ENCODE peak calls at places on chromosome 10, in ten cellular contexts. One of them, this sample, is unnamed.

GRCh38 chr10:36232935-36233334 is 590.8 kb upstream of the FZD8 start:
- DNase-seq in psoas muscle: no peak
- DNase-seq in stimulated activated CD8-positive, alpha-beta memory T cell treated with anti-CD3 and anti-CD28 coated beads, Interleukin-2, amount 100 ng/mL, for 1 hour: no peak
- DNase-seq in tibial artery: no peak
- DNase-seq in H9: no peak
- DNase-seq in effector memory CD8-positive, alpha-beta T cell: no peak
- DNase-seq in CD8-positive, alpha-beta memory T cell: no peak
- DNase-seq in HuH-7.5: no peak
- DNase-seq in stimulated activated CD4-positive, alpha-beta T cell treated with anti-CD3 and anti-CD28 coated beads, Interleukin-1b, Interleukin-23, amount 100 ng/mL, for 24 hours: no peak
- DNase-seq in Karpas-422: no peak
- DNase-seq in this sample: no peak

GRCh38 chr10:59361659-59362183 is 628 bp downstream of the FAM13C start:
- DNase-seq in stimulated activated CD4-positive, alpha-beta T cell treated with anti-CD3 and anti-CD28 coated beads, Interleukin-1b, Interleukin-23, amount 100 ng/mL, for 24 hours: no peak
- DNase-seq in effector memory CD8-positive, alpha-beta T cell: no peak
- DNase-seq in CD8-positive, alpha-beta memory T cell: no peak
- DNase-seq in Karpas-422: no peak
- DNase-seq in H9: no peak
- DNase-seq in stimulated activated CD8-positive, alpha-beta memory T cell treated with anti-CD3 and anti-CD28 coated beads, Interleukin-2, amount 100 ng/mL, for 1 hour: no peak
- DNase-seq in psoas muscle: no peak
- DNase-seq in HuH-7.5: no peak
- DNase-seq in tibial artery: no peak
- DNase-seq in this sample: no peak

GRCh38 chr10:51030480-51030879 is 43.8 kb upstream of the PRKG1 start:
- DNase-seq in stimulated activated CD8-positive, alpha-beta memory T cell treated with anti-CD3 and anti-CD28 coated beads, Interleukin-2, amount 100 ng/mL, for 1 hour: no peak
- DNase-seq in Karpas-422: no peak
- DNase-seq in HuH-7.5: no peak
- DNase-seq in tibial artery: no peak
- DNase-seq in effector memory CD8-positive, alpha-beta T cell: no peak
- DNase-seq in CD8-positive, alpha-beta memory T cell: no peak
- DNase-seq in H9: no peak
- DNase-seq in stimulated activated CD4-positive, alpha-beta T cell treated with anti-CD3 and anti-CD28 coated beads, Interleukin-1b, Interleukin-23, amount 100 ng/mL, for 24 hours: no peak
- DNase-seq in psoas muscle: no peak
- DNase-seq in this sample: no peak

GRCh38 chr10:29866356-29866755 is 193.0 kb downstream of the JCAD start:
- DNase-seq in tibial artery: no peak
- DNase-seq in effector memory CD8-positive, alpha-beta T cell: no peak
- DNase-seq in stimulated activated CD8-positive, alpha-beta memory T cell treated with anti-CD3 and anti-CD28 coated beads, Interleukin-2, amount 100 ng/mL, for 1 hour: no peak
- DNase-seq in psoas muscle: no peak
- DNase-seq in stimulated activated CD4-positive, alpha-beta T cell treated with anti-CD3 and anti-CD28 coated beads, Interleukin-1b, Interleukin-23, amount 100 ng/mL, for 24 hours: no peak
- DNase-seq in CD8-positive, alpha-beta memory T cell: no peak
- DNase-seq in HuH-7.5: no peak
- DNase-seq in Karpas-422: no peak
- DNase-seq in H9: no peak
- DNase-seq in this sample: no peak

GRCh38 chr10:126663880-126664279 is 6.6 kb downstream of the C10orf90 start:
- DNase-seq in stimulated activated CD8-positive, alpha-beta memory T cell treated with anti-CD3 and anti-CD28 coated beads, Interleukin-2, amount 100 ng/mL, for 1 hour: no peak
- DNase-seq in HuH-7.5: no peak
- DNase-seq in psoas muscle: no peak
- DNase-seq in tibial artery: no peak
- DNase-seq in CD8-positive, alpha-beta memory T cell: no peak
- DNase-seq in Karpas-422: no peak
- DNase-seq in stimulated activated CD4-positive, alpha-beta T cell treated with anti-CD3 and anti-CD28 coated beads, Interleukin-1b, Interleukin-23, amount 100 ng/mL, for 24 hours: no peak
- DNase-seq in effector memory CD8-positive, alpha-beta T cell: no peak
- DNase-seq in H9: no peak
- DNase-seq in this sample: no peak

GRCh38 chr10:74021248-74022055 is 23.5 kb downstream of the VCL start:
- DNase-seq in tibial artery: no peak
- DNase-seq in Karpas-422: no peak
- DNase-seq in HuH-7.5: no peak
- DNase-seq in stimulated activated CD4-positive, alpha-beta T cell treated with anti-CD3 and anti-CD28 coated beads, Interleukin-1b, Interleukin-23, amount 100 ng/mL, for 24 hours: no peak
- DNase-seq in effector memory CD8-positive, alpha-beta T cell: no peak
- DNase-seq in psoas muscle: no peak
- DNase-seq in CD8-positive, alpha-beta memory T cell: no peak
- DNase-seq in H9: no peak
- DNase-seq in stimulated activated CD8-positive, alpha-beta memory T cell treated with anti-CD3 and anti-CD28 coated beads, Interleukin-2, amount 100 ng/mL, for 1 hour: no peak
- DNase-seq in this sample: no peak

GRCh38 chr10:133098426-133099124 is 10.9 kb downstream of the ADGRA1 start:
- DNase-seq in Karpas-422: no peak
- DNase-seq in H9: no peak
- DNase-seq in stimulated activated CD4-positive, alpha-beta T cell treated with anti-CD3 and anti-CD28 coated beads, Interleukin-1b, Interleukin-23, amount 100 ng/mL, for 24 hours: no peak
- DNase-seq in psoas muscle: no peak
- DNase-seq in CD8-positive, alpha-beta memory T cell: no peak
- DNase-seq in effector memory CD8-positive, alpha-beta T cell: no peak
- DNase-seq in stimulated activated CD8-positive, alpha-beta memory T cell treated with anti-CD3 and anti-CD28 coated beads, Interleukin-2, amount 100 ng/mL, for 1 hour: no peak
- DNase-seq in tibial artery: no peak
- DNase-seq in HuH-7.5: no peak
- DNase-seq in this sample: no peak

GRCh38 chr10:86775056-86775858 is 18.8 kb downstream of the BMPR1A start:
- DNase-seq in psoas muscle: no peak
- DNase-seq in effector memory CD8-positive, alpha-beta T cell: no peak
- DNase-seq in H9: no peak
- DNase-seq in tibial artery: no peak
- DNase-seq in HuH-7.5: peak
- DNase-seq in stimulated activated CD4-positive, alpha-beta T cell treated with anti-CD3 and anti-CD28 coated beads, Interleukin-1b, Interleukin-23, amount 100 ng/mL, for 24 hours: no peak
- DNase-seq in CD8-positive, alpha-beta memory T cell: no peak
- DNase-seq in Karpas-422: no peak
- DNase-seq in stimulated activated CD8-positive, alpha-beta memory T cell treated with anti-CD3 and anti-CD28 coated beads, Interleukin-2, amount 100 ng/mL, for 1 hour: no peak
- DNase-seq in this sample: no peak

GRCh38 chr10:103720328-103720963 is 134.9 kb downstream of the SH3PXD2A start:
- DNase-seq in stimulated activated CD4-positive, alpha-beta T cell treated with anti-CD3 and anti-CD28 coated beads, Interleukin-1b, Interleukin-23, amount 100 ng/mL, for 24 hours: no peak
- DNase-seq in HuH-7.5: no peak
- DNase-seq in CD8-positive, alpha-beta memory T cell: no peak
- DNase-seq in psoas muscle: no peak
- DNase-seq in H9: no peak
- DNase-seq in stimulated activated CD8-positive, alpha-beta memory T cell treated with anti-CD3 and anti-CD28 coated beads, Interleukin-2, amount 100 ng/mL, for 1 hour: no peak
- DNase-seq in effector memory CD8-positive, alpha-beta T cell: no peak
- DNase-seq in Karpas-422: no peak
- DNase-seq in tibial artery: no peak
- DNase-seq in this sample: no peak

GRCh38 chr10:92238586-92239098 is 52.2 kb downstream of the CPEB3 start:
- DNase-seq in H9: no peak
- DNase-seq in tibial artery: no peak
- DNase-seq in effector memory CD8-positive, alpha-beta T cell: no peak
- DNase-seq in CD8-positive, alpha-beta memory T cell: no peak
- DNase-seq in Karpas-422: peak
- DNase-seq in HuH-7.5: peak
- DNase-seq in stimulated activated CD8-positive, alpha-beta memory T cell treated with anti-CD3 and anti-CD28 coated beads, Interleukin-2, amount 100 ng/mL, for 1 hour: no peak
- DNase-seq in psoas muscle: peak
- DNase-seq in stimulated activated CD4-positive, alpha-beta T cell treated with anti-CD3 and anti-CD28 coated beads, Interleukin-1b, Interleukin-23, amount 100 ng/mL, for 24 hours: no peak
- DNase-seq in this sample: no peak

GRCh38 chr10:71998840-71999194 is 34.6 kb downstream of the CHST3 start:
- DNase-seq in stimulated activated CD8-positive, alpha-beta memory T cell treated with anti-CD3 and anti-CD28 coated beads, Interleukin-2, amount 100 ng/mL, for 1 hour: no peak
- DNase-seq in stimulated activated CD4-positive, alpha-beta T cell treated with anti-CD3 and anti-CD28 coated beads, Interleukin-1b, Interleukin-23, amount 100 ng/mL, for 24 hours: no peak
- DNase-seq in H9: peak
- DNase-seq in CD8-positive, alpha-beta memory T cell: no peak
- DNase-seq in effector memory CD8-positive, alpha-beta T cell: no peak
- DNase-seq in psoas muscle: peak
- DNase-seq in Karpas-422: no peak
- DNase-seq in tibial artery: peak
- DNase-seq in HuH-7.5: no peak
- DNase-seq in this sample: no peak